ENCODE peak calls at places on chromosomes 16 and 17, in ten cellular contexts. B is Panc1, U is SK-N-SH, F is transverse colon, A is HCT116, V is sigmoid colon, K is prostate gland, I is stomach, J is esophagus muscularis mucosa, P is GM12878. E is an unnamed sample.
A peak's percentile ranks its signal among the peaks of the same experiment; 100 is the strongest.

GRCh38 chr16:56560447-56560846 is 4.4 kb upstream of the MT4 start:
- DNase-seq in B (no peak), U (no peak), F (no peak), A (no peak), V (no peak), K (no peak), I (no peak), J (no peak), P (no peak), E (no peak)

GRCh38 chr16:74837056-74837455 is 62.4 kb upstream of the FA2H start:
- DNase-seq in B (no peak), U (no peak), F (no peak), A (no peak), V (no peak), K (peak; percentile 17), I (no peak), J (no peak), P (no peak), E (no peak)

GRCh38 chr16:8026450-8026849 is 563.9 kb downstream of the TMEM114 start:
- DNase-seq in B (no peak), U (no peak), F (no peak), A (no peak), V (no peak), K (no peak), I (no peak), J (no peak), P (no peak), E (peak; percentile 3)

GRCh38 chr17:9725575-9725974 is 65.8 kb downstream of the DHRS7C start:
- DNase-seq in B (no peak), U (no peak), F (no peak), A (no peak), V (no peak), K (peak; percentile 13), I (no peak), J (no peak), P (no peak), E (no peak)

GRCh38 chr17:5097101-5097834 is 14.4 kb downstream of the ZNF232 start:
- DNase-seq in B (no peak), U (peak; percentile 72), F (peak; percentile 50), A (no peak), V (peak; percentile 82), K (peak; percentile 60), I (peak; percentile 30), J (no peak), P (no peak), E (no peak)

GRCh38 chr17:40086150-40087044 is 14.0 kb downstream of the NR1D1 start:
- DNase-seq in B (no peak), U (peak; percentile 92), F (peak; percentile 69), A (no peak), V (no peak), K (no peak), I (peak; percentile 73), J (no peak), P (no peak), E (no peak)

GRCh38 chr16:78768226-78768625 is 668.8 kb downstream of the WWOX start:
- DNase-seq in B (no peak), U (no peak), F (no peak), A (no peak), V (no peak), K (no peak), I (no peak), J (no peak), P (no peak), E (no peak)

GRCh38 chr17:77361986-77362620 is 221.3 kb downstream of the SEC14L1 start:
- DNase-seq in B (no peak), U (no peak), F (no peak), A (no peak), V (peak; percentile 50), K (no peak), I (no peak), J (no peak), P (no peak), E (no peak)

GRCh38 chr16:27190316-27190871 is 12.9 kb upstream of the KDM8 start:
- DNase-seq in B (no peak), U (no peak), F (no peak), A (no peak), V (no peak), K (no peak), I (no peak), J (no peak), P (no peak), E (no peak)

GRCh38 chr16:53904533-53904932 is 200.6 kb downstream of the FTO start:
- DNase-seq in B (no peak), U (no peak), F (no peak), A (no peak), V (no peak), K (no peak), I (no peak), J (no peak), P (no peak), E (no peak)

GRCh38 chr17:80910043-80910442 is 81.6 kb upstream of the CHMP6 start:
- DNase-seq in B (no peak), U (no peak), F (no peak), A (no peak), V (peak; percentile 38), K (no peak), I (no peak), J (no peak), P (no peak), E (no peak)
- H3K4me3 ChIP-seq in B (no peak overlapping the region), U (no peak overlapping the region), F (no peak overlapping the region), A (no peak overlapping the region), V (no peak overlapping the region), K (no peak overlapping the region), I (no peak overlapping the region), J (no peak overlapping the region), P (peak overlapping the region; percentile 29), E (no peak overlapping the region)

GRCh38 chr16:81652798-81653505 is 126.1 kb upstream of the PLCG2 start:
- DNase-seq in B (no peak), U (no peak), F (peak; percentile 34), A (no peak), V (no peak), K (no peak), I (no peak), J (no peak), P (no peak), E (no peak)

GRCh38 chr16:81654346-81654745 is 124.7 kb upstream of the PLCG2 start:
- DNase-seq in B (no peak), U (no peak), F (no peak), A (no peak), V (no peak), K (no peak), I (no peak), J (no peak), P (no peak), E (no peak)

GRCh38 chr16:81650982-81651562 is 128.0 kb upstream of the PLCG2 start:
- DNase-seq in B (no peak), U (no peak), F (peak; percentile 70), A (no peak), V (peak; percentile 95), K (peak; percentile 36), I (peak; percentile 50), J (no peak), P (no peak), E (no peak)

GRCh38 chr16:81650281-81650680 is 128.8 kb upstream of the PLCG2 start:
- DNase-seq in B (no peak), U (no peak), F (no peak), A (no peak), V (no peak), K (no peak), I (no peak), J (no peak), P (no peak), E (no peak)

DNA sequence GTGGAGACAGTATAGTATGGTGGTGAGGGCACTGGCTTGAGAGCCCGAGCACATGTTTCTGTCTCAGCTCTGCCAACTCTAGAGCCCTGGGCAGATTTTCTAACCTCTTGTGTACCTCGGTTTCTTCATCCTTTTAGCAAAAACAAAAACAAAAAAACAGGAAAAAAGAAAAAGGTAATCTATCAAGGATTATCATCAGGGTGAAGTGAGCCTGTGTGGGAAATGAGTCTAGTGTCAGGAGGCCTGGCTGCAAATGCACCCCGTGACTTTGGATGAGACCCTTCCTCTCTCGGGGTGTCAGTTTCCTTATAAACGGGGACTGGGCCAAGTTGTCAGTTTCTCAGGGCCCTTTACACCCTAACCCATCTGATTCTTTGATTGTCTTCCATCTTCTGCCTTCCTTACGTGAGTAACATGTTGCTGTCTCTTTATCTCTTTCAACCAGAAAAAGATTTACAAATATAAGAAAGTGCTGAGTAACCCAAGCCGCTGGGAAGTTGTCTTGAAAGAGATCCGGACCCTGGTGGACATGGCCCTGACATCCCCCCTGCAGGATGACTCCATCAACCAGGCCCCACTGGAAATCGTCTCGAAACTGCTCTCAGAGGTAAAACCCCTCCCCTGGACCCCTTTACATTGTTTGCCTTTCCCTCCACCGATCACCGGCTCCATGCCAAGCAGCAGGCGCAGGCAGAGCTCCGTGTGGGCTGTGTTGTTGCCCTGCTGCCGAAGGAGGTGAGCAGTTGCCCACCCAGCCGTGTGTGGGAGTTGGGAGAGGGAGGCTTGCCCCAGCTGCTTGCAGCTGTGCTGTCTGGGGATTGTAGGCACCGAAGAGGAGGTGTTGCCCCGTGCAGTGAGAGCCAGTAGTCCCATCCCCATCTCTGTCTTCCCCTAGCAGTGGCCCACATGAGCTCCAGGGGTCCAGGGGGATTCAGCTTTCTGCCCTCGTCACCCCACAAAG is 127.1 kb upstream of the PLCG2 start:
- DNase-seq in B (no peak), U (no peak), F (no peak), A (no peak), V (no peak), K (no peak), I (no peak), J (no peak), P (no peak), E (no peak)
- H3K27ac ChIP-seq in B (no peak overlapping the region), U (no peak overlapping the region), F (peak overlapping the region; percentile 73), A (no peak overlapping the region), V (peak overlapping the region; percentile 87), K (peak overlapping the region; percentile 7), I (peak overlapping the region; percentile 82), J (peak overlapping the region; percentile 52), P (peak overlapping the region; percentile 50), E (no peak overlapping the region)

DNA sequence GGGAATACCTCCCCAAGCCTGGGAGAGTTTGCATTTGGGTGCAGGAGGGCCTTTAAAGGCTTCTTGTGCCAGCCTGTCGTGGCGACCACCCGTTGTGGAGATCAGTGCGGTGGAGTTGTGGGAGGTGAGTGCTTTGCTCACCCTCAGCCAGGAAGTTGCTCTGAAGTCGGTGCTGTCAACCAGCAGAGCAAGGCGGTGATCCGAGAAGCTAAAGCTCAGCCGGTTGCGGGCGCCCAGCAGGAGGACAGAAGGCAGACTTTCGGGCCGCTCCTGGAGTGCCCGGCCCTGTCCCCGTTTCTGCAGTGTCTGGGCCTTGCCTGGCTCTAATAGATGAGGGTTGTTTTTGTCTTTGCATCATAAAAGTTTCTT is 1.4 kb downstream of the UBE2I start:
- DNase-seq in B (no peak), U (no peak), F (no peak), A (no peak), V (no peak), K (no peak), I (peak; percentile 29), J (no peak), P (no peak), E (no peak)
- TF ChIP-seq POLR2AphosphoS5 in B (no peak), U (no peak), F (no peak), A (no peak), V (no peak), K (no peak), I (no peak), J (no peak), P (peak; percentile 3), E (no peak)

DNA sequence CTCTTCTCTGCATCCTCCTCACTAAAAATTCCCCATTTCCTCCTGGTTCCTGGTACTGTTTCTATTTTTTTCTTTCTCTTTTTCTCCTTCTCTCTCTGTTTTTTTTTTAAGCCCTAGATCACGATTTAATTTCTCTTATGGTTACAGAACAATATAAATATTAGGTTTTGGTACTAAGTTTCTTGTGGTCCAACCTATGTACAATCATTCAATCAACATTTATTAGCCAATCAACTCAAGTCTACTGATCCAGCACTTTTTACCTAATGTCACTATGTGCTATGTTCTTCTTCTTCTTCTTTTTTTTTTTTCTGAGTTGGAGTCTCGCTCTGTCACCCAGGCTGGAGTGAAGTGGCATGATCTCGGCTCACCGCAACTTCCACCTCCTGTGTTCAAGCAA is 12.6 kb downstream of the RTN4RL1 start:
- DNase-seq in B (no peak), U (no peak), F (no peak), A (no peak), V (no peak), K (no peak), I (no peak), J (no peak), P (no peak), E (no peak)
- H3K4me3 ChIP-seq in B (no peak overlapping the region), U (no peak overlapping the region), F (no peak overlapping the region), A (no peak overlapping the region), V (no peak overlapping the region), K (no peak overlapping the region), I (no peak overlapping the region), J (no peak overlapping the region), P (no peak overlapping the region), E (peak overlapping the region; percentile 71)